ENCODE peak calls at places on chromosomes 13 and 19, in four cellular contexts. One of them, this sample, is unnamed.

GRCh38 chr13:94308808-94309207 is 170.7 kb downstream of the DCT start:
- DNase-seq in dorsolateral prefrontal cortex: no peak
- DNase-seq in NB4: no peak
- DNase-seq in K562: no peak
- DNase-seq in this sample: no peak

GRCh38 chr13:23724196-23724970 is 154.2 kb downstream of the TNFRSF19 start:
- DNase-seq in dorsolateral prefrontal cortex: no peak
- DNase-seq in NB4: no peak
- DNase-seq in K562: no peak
- DNase-seq in this sample: no peak

GRCh38 chr19:47819841-47820244 is 1.9 kb upstream of the CRX start:
- DNase-seq in dorsolateral prefrontal cortex: no peak
- DNase-seq in NB4: no peak
- DNase-seq in K562: no peak
- DNase-seq in this sample: no peak

GRCh38 chr13:43495732-43496131 is 291.0 kb downstream of the ENOX1 start:
- DNase-seq in dorsolateral prefrontal cortex: no peak
- DNase-seq in NB4: no peak
- DNase-seq in K562: no peak
- DNase-seq in this sample: no peak

GRCh38 chr13:41075034-41075433 is 13.7 kb downstream of the WBP4 start:
- DNase-seq in dorsolateral prefrontal cortex: no peak
- DNase-seq in NB4: peak
- DNase-seq in K562: peak
- DNase-seq in this sample: no peak

GRCh38 chr13:83950284-83950683 is 68.0 kb upstream of the SLITRK1 start:
- DNase-seq in dorsolateral prefrontal cortex: no peak
- DNase-seq in NB4: no peak
- DNase-seq in K562: no peak
- DNase-seq in this sample: no peak

GRCh38 chr13:90968510-90968909 is 379.0 kb upstream of the MIR17HG start:
- DNase-seq in dorsolateral prefrontal cortex: no peak
- DNase-seq in NB4: peak
- DNase-seq in K562: no peak
- DNase-seq in this sample: no peak

GRCh38 chr19:31214086-31214485 is 135.2 kb downstream of the TSHZ3 start:
- DNase-seq in dorsolateral prefrontal cortex: no peak
- DNase-seq in NB4: peak
- DNase-seq in K562: peak
- DNase-seq in this sample: no peak

GRCh38 chr13:42892760-42893159 is 99.3 kb downstream of the EPSTI1 start:
- DNase-seq in dorsolateral prefrontal cortex: no peak
- DNase-seq in NB4: peak
- DNase-seq in K562: no peak
- DNase-seq in this sample: no peak

GRCh38 chr13:99827011-99827410 is 144.6 kb downstream of the ZIC5 start:
- DNase-seq in dorsolateral prefrontal cortex: no peak
- DNase-seq in NB4: no peak
- DNase-seq in K562: no peak
- DNase-seq in this sample: no peak

GRCh38 chr19:1057185-1057857 is 9.6 kb upstream of the ARHGAP45 start:
- DNase-seq in dorsolateral prefrontal cortex: no peak
- DNase-seq in NB4: peak
- DNase-seq in K562: no peak
- DNase-seq in this sample: no peak

GRCh38 chr13:99320693-99321481 is 13.7 kb upstream of the GPR183 start:
- DNase-seq in dorsolateral prefrontal cortex: no peak
- DNase-seq in NB4: peak
- DNase-seq in K562: no peak
- DNase-seq in this sample: no peak

GRCh38 chr19:9836021-9836420 is 903 bp downstream of the PIN1 start:
- DNase-seq in dorsolateral prefrontal cortex: no peak
- DNase-seq in NB4: peak
- DNase-seq in K562: no peak
- DNase-seq in this sample: no peak

GRCh38 chr19:33395561-33396550 is 22.3 kb downstream of the CEBPG start:
- DNase-seq in dorsolateral prefrontal cortex: peak
- DNase-seq in NB4: no peak
- DNase-seq in K562: no peak
- DNase-seq in this sample: no peak

GRCh38 chr13:36767276-36767675 is 51.7 kb upstream of the RFXAP start:
- DNase-seq in dorsolateral prefrontal cortex: no peak
- DNase-seq in NB4: no peak
- DNase-seq in K562: no peak
- DNase-seq in this sample: no peak

GRCh38 chr19:43525836-43526771 is 897 bp downstream of the ETHE1 start:
- DNase-seq in dorsolateral prefrontal cortex: no peak
- DNase-seq in NB4: peak
- DNase-seq in K562: peak
- DNase-seq in this sample: peak

GRCh38 chr19:10935371-10936059 is 6.9 kb downstream of the TIMM29 start:
- DNase-seq in dorsolateral prefrontal cortex: no peak
- DNase-seq in NB4: no peak
- DNase-seq in K562: no peak
- DNase-seq in this sample: no peak

GRCh38 chr19:16447015-16447384 is 24.8 kb downstream of the EPS15L1 start:
- DNase-seq in dorsolateral prefrontal cortex: no peak
- DNase-seq in NB4: peak
- DNase-seq in K562: peak
- DNase-seq in this sample: no peak

GRCh38 chr13:80276371-80277289 is 64.3 kb downstream of the SPRY2 start:
- DNase-seq in dorsolateral prefrontal cortex: no peak
- DNase-seq in NB4: peak
- DNase-seq in K562: no peak
- DNase-seq in this sample: no peak
- TF ChIP-seq CTCF in dorsolateral prefrontal cortex: no peak
- TF ChIP-seq CTCF in NB4: no peak
- TF ChIP-seq CTCF in K562: no peak
- TF ChIP-seq CTCF in this sample: peak

GRCh38 chr19:51016798-51017683 is 2.5 kb downstream of the KLK10 start:
- DNase-seq in dorsolateral prefrontal cortex: peak
- DNase-seq in NB4: peak
- DNase-seq in K562: peak
- DNase-seq in this sample: peak
- TF ChIP-seq CTCF in dorsolateral prefrontal cortex: peak
- TF ChIP-seq CTCF in NB4: peak
- TF ChIP-seq CTCF in K562: peak
- TF ChIP-seq CTCF in this sample: peak

GRCh38 chr13:106373989-106374572 is 161.4 kb downstream of the EFNB2 start:
- DNase-seq in dorsolateral prefrontal cortex: no peak
- DNase-seq in NB4: peak
- DNase-seq in K562: no peak
- DNase-seq in this sample: no peak
- TF ChIP-seq CTCF in dorsolateral prefrontal cortex: no peak
- TF ChIP-seq CTCF in NB4: no peak
- TF ChIP-seq CTCF in K562: no peak
- TF ChIP-seq CTCF in this sample: no peak

GRCh38 chr19:41025411-41025810 is 34.3 kb downstream of the CYP2B6 start:
- DNase-seq in dorsolateral prefrontal cortex: no peak
- DNase-seq in NB4: no peak
- DNase-seq in K562: no peak
- DNase-seq in this sample: no peak
- TF ChIP-seq CTCF in dorsolateral prefrontal cortex: no peak
- TF ChIP-seq CTCF in NB4: no peak
- TF ChIP-seq CTCF in K562: no peak
- TF ChIP-seq CTCF in this sample: no peak

DNA sequence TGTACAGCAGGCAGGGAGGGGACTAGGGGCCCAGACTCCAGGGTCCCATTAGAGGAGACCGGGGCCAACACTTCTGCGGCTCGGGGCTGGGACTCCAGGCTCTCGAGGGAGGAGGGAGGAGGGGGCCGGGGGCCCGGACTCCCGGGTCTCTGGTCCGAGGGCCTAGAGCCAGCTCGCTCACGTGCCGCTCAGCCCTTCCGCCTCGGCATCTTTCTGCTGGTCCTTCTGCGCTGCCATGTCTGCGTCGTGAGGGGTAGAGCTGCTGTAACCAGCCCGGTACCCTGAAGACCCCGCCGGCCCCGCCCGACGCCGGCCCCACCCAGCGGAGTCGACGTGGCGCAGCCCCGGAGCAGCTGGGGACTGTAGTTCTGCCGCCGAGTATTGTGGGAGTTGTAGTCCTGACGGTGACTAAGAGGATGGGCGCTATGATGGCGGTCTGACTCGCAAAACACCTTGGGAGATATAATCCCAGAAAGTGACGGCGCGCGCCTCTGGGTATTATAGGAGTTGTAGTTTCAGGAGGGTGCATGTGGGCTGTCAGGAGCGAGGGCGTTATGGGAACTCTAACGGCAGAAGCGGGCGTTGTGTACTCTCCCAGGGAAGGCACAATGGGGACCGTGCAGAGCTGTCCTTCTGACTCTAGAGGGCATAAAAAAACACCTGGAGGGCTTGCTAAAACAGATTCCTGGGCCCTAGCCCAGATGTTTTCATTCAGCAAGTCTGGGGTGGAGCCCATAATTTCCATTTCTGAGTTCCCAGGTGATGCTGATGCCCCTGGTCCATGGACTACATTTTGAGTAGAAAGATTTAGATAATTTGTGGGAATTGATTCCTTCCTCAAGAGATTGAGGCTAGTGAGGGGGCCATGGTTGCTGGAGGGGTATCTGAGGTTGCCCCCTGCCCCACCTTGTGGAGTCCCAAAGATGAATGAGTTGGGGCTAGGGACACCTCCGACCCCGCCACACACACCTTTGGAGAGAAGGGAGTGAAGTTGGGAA is at the start of gene RABAC1:
- DNase-seq in dorsolateral prefrontal cortex: peak
- DNase-seq in NB4: peak
- DNase-seq in K562: peak
- DNase-seq in this sample: peak
- TF ChIP-seq CTCF in dorsolateral prefrontal cortex: no peak
- TF ChIP-seq CTCF in NB4: no peak
- TF ChIP-seq CTCF in K562: peak
- TF ChIP-seq CTCF in this sample: peak

GRCh38 chr19:14375055-14375581 is 6.1 kb upstream of the ADGRE5 start:
- DNase-seq in dorsolateral prefrontal cortex: no peak
- DNase-seq in NB4: peak
- DNase-seq in K562: no peak
- DNase-seq in this sample: no peak
- TF ChIP-seq CTCF in dorsolateral prefrontal cortex: no peak
- TF ChIP-seq CTCF in NB4: no peak
- TF ChIP-seq CTCF in K562: no peak
- TF ChIP-seq CTCF in this sample: no peak

GRCh38 chr19:3250675-3251074 is 26.2 kb downstream of the CELF5 start:
- DNase-seq in dorsolateral prefrontal cortex: no peak
- DNase-seq in NB4: peak
- DNase-seq in K562: peak
- DNase-seq in this sample: no peak
- TF ChIP-seq CTCF in dorsolateral prefrontal cortex: peak
- TF ChIP-seq CTCF in NB4: peak
- TF ChIP-seq CTCF in K562: peak
- TF ChIP-seq CTCF in this sample: peak

GRCh38 chr19:18488838-18489626 is 32.8 kb downstream of the ELL start:
- DNase-seq in dorsolateral prefrontal cortex: no peak
- DNase-seq in NB4: no peak
- DNase-seq in K562: peak
- DNase-seq in this sample: peak
- TF ChIP-seq CTCF in dorsolateral prefrontal cortex: peak
- TF ChIP-seq CTCF in NB4: no peak
- TF ChIP-seq CTCF in K562: peak
- TF ChIP-seq CTCF in this sample: peak